ENCODE peak calls at places on chromosomes 7 and 10, in nine cellular contexts. F is naive thymus-derived CD8-positive, alpha-beta T cell; E is occipital lobe; W is amniotic stem cell; J is effector memory CD8-positive, alpha-beta T cell; Z is stimulated activated naive CD4-positive, alpha-beta T cell treated with Interleukin-2 at 50 U/mL for 16 hours; V is astrocyte of the spinal cord; U is cardiac fibroblast; D is NCI-H2029 treated with DMSO at 0.1 percent for 48 hours. L is an unnamed sample.

GRCh38 chr7:139651308-139651707 is 126.5 kb downstream of the HIPK2 start:
- DNase-seq in F (no peak), E (no peak), W (no peak), J (no peak), Z (no peak), V (no peak), U (peak), D (no peak), L (no peak)

GRCh38 chr10:101897633-101898032 is 54.0 kb upstream of the KCNIP2 start:
- DNase-seq in F (no peak), E (no peak), W (no peak), J (no peak), Z (no peak), V (peak), U (peak), D (no peak), L (peak)

GRCh38 chr10:92124524-92125168 is 166.2 kb downstream of the CPEB3 start:
- DNase-seq in F (no peak), E (no peak), W (no peak), J (no peak), Z (no peak), V (peak), U (peak), D (no peak), L (peak)

GRCh38 chr7:80827238-80827633 is 91.6 kb downstream of the SEMA3C start:
- DNase-seq in F (no peak), E (no peak), W (no peak), J (no peak), Z (no peak), V (no peak), U (peak), D (no peak), L (peak)

GRCh38 chr7:44348300-44348699 is 22.9 kb upstream of the CAMK2B start:
- DNase-seq in F (no peak), E (no peak), W (no peak), J (no peak), Z (no peak), V (peak), U (peak), D (no peak), L (no peak)

GRCh38 chr7:151451626-151452025 is 11.7 kb upstream of the CRYGN start:
- DNase-seq in F (no peak), E (no peak), W (no peak), J (no peak), Z (no peak), V (no peak), U (no peak), D (no peak), L (no peak)

GRCh38 chr10:44647877-44648542 is 263.1 kb upstream of the CXCL12 start:
- DNase-seq in F (no peak), E (no peak), W (no peak), J (no peak), Z (no peak), V (peak), U (peak), D (peak), L (no peak)

GRCh38 chr7:129845178-129845971 is 107.4 kb downstream of the UBE2H start:
- DNase-seq in F (no peak), E (no peak), W (peak), J (no peak), Z (no peak), V (peak), U (peak), D (peak), L (no peak)

GRCh38 chr10:600876-601275 is 88.6 kb downstream of the DIP2C start:
- DNase-seq in F (no peak), E (no peak), W (no peak), J (no peak), Z (no peak), V (peak), U (no peak), D (peak), L (peak)

GRCh38 chr10:130967161-130967560 is 344.4 kb downstream of the TCERG1L start:
- DNase-seq in F (no peak), E (no peak), W (no peak), J (no peak), Z (no peak), V (no peak), U (no peak), D (no peak), L (no peak)

GRCh38 chr10:6024334-6024682 is 37.9 kb downstream of the IL2RA start:
- DNase-seq in F (no peak), E (no peak), W (no peak), J (no peak), Z (no peak), V (no peak), U (no peak), D (no peak), L (no peak)

GRCh38 chr10:24866615-24867583 is 85.5 kb downstream of the PRTFDC1 start:
- DNase-seq in F (no peak), E (peak), W (no peak), J (no peak), Z (no peak), V (peak), U (peak), D (peak), L (no peak)

GRCh38 chr7:108145401-108145800 is 15.2 kb upstream of the LAMB4 start:
- DNase-seq in F (no peak), E (no peak), W (no peak), J (no peak), Z (no peak), V (no peak), U (no peak), D (no peak), L (no peak)

GRCh38 chr10:6044060-6044459 is 18.1 kb downstream of the IL2RA start:
- DNase-seq in F (peak), E (no peak), W (no peak), J (no peak), Z (no peak), V (no peak), U (no peak), D (no peak), L (no peak)

GRCh38 chr7:86598311-86598710 is 45.4 kb upstream of the GRM3 start:
- DNase-seq in F (no peak), E (no peak), W (no peak), J (no peak), Z (no peak), V (no peak), U (no peak), D (no peak), L (peak)

GRCh38 chr7:100087055-100087750 is 1.6 kb upstream of the COPS6 start:
- DNase-seq in F (no peak), E (no peak), W (peak), J (no peak), Z (no peak), V (peak), U (peak), D (no peak), L (no peak)

GRCh38 chr10:75430000-75430763 is 1.2 kb upstream of the LRMDA start:
- DNase-seq in F (no peak), E (no peak), W (no peak), J (no peak), Z (no peak), V (no peak), U (peak), D (no peak), L (no peak)

GRCh38 chr7:44789990-44790389 is 6.5 kb upstream of the PPIA start:
- DNase-seq in F (no peak), E (no peak), W (no peak), J (no peak), Z (no peak), V (no peak), U (no peak), D (no peak), L (no peak)

GRCh38 chr10:62689712-62690111 is 114.8 kb upstream of the ADO start:
- DNase-seq in F (peak), E (no peak), W (no peak), J (no peak), Z (no peak), V (no peak), U (no peak), D (no peak), L (no peak)

GRCh38 chr7:43844257-43844656 is 25.1 kb downstream of the MRPS24 start:
- DNase-seq in F (no peak), E (no peak), W (no peak), J (no peak), Z (no peak), V (no peak), U (no peak), D (no peak), L (no peak)

GRCh38 chr7:29652611-29653010 is 89.0 kb downstream of the PRR15 start:
- DNase-seq in F (no peak), E (no peak), W (no peak), J (no peak), Z (no peak), V (no peak), U (no peak), D (no peak), L (no peak)

GRCh38 chr7:142925413-142925812 is 8.1 kb downstream of the TRPV5 start:
- DNase-seq in F (no peak), E (no peak), W (no peak), J (no peak), Z (no peak), V (no peak), U (no peak), D (no peak), L (no peak)

GRCh38 chr7:17706734-17707133 is 233.6 kb downstream of the SNX13 start:
- DNase-seq in F (no peak), E (peak), W (peak), J (no peak), Z (no peak), V (peak), U (peak), D (no peak), L (peak)

GRCh38 chr10:12844796-12845524 is 156.6 kb downstream of the CCDC3 start:
- DNase-seq in F (no peak), E (peak), W (no peak), J (no peak), Z (no peak), V (peak), U (peak), D (no peak), L (peak)

GRCh38 chr10:18501198-18501597 is 150.2 kb downstream of the NSUN6 start:
- DNase-seq in F (no peak), E (no peak), W (peak), J (no peak), Z (no peak), V (peak), U (peak), D (no peak), L (no peak)

GRCh38 chr7:101138149-101138870 is 11.4 kb downstream of the SERPINE1 start:
- DNase-seq in F (peak), E (peak), W (peak), J (peak), Z (peak), V (peak), U (peak), D (no peak), L (no peak)

GRCh38 chr10:127894146-127894545 is 1.4 kb upstream of the CLRN3 start:
- DNase-seq in F (no peak), E (no peak), W (no peak), J (no peak), Z (no peak), V (no peak), U (peak), D (no peak), L (no peak)

GRCh38 chr10:114412907-114413386 is 8.6 kb upstream of the AFAP1L2 start:
- DNase-seq in F (no peak), E (no peak), W (no peak), J (no peak), Z (no peak), V (peak), U (peak), D (no peak), L (no peak)

GRCh38 chr7:116626886-116627285 is 45.1 kb upstream of the MET start:
- DNase-seq in F (no peak), E (no peak), W (no peak), J (no peak), Z (no peak), V (no peak), U (no peak), D (no peak), L (no peak)

GRCh38 chr7:83267141-83267631 is 104.5 kb upstream of the PCLO start:
- DNase-seq in F (no peak), E (no peak), W (no peak), J (no peak), Z (no peak), V (peak), U (peak), D (no peak), L (peak)

GRCh38 chr10:71729023-71729649 is 9.6 kb upstream of the C10orf105 start:
- DNase-seq in F (no peak), E (no peak), W (no peak), J (no peak), Z (no peak), V (no peak), U (no peak), D (no peak), L (no peak)

GRCh38 chr10:118595064-118595420 is 406 bp downstream of the PRLHR start:
- DNase-seq in F (no peak), E (no peak), W (no peak), J (no peak), Z (no peak), V (no peak), U (no peak), D (no peak), L (no peak)

GRCh38 chr7:28389504-28390385 is 22.6 kb upstream of the CREB5 start:
- DNase-seq in F (peak), E (no peak), W (peak), J (no peak), Z (no peak), V (peak), U (peak), D (peak), L (peak)

GRCh38 chr10:105986896-105987638 is 1177.4 kb downstream of the SORCS1 start:
- DNase-seq in F (no peak), E (no peak), W (no peak), J (no peak), Z (no peak), V (no peak), U (no peak), D (no peak), L (no peak)

GRCh38 chr10:122648599-122649428 is 50.8 kb downstream of the C10orf120 start:
- DNase-seq in F (peak), E (peak), W (no peak), J (no peak), Z (no peak), V (peak), U (peak), D (no peak), L (peak)

GRCh38 chr10:87850742-87851205 is 12.6 kb downstream of the KLLN start:
- DNase-seq in F (peak), E (no peak), W (peak), J (peak), Z (peak), V (peak), U (peak), D (no peak), L (no peak)

GRCh38 chr10:125083576-125083920 is 76.8 kb downstream of the CTBP2 start:
- DNase-seq in F (no peak), E (no peak), W (peak), J (no peak), Z (no peak), V (peak), U (peak), D (no peak), L (no peak)